ENCODE peak calls at places on chromosomes 3 and 15, in seven cellular contexts. L is H9, M is neural progenitor cell, E is OCI-LY7, I is hepatocyte, T is fibroblast of lung, J is PC-3. V is an unnamed sample.

GRCh38 chr15:64305261-64305660 is 50.7 kb downstream of the CSNK1G1 start:
- DNase-seq in J (no peak), T (no peak), M (peak; percentile 20), I (no peak), L (no peak), E (no peak), V (no peak)

GRCh38 chr3:176939022-176939817 is 258.1 kb downstream of the TBL1XR1 start:
- DNase-seq in L (peak; percentile 40), E (peak; percentile 79), T (peak; percentile 83), M (peak; percentile 76), J (peak; percentile 86), I (peak; percentile 86), V (peak; percentile 88)

GRCh38 chr3:180802837-180803236 is 109.6 kb upstream of the FXR1 start:
- DNase-seq in M (peak; percentile 34), E (peak; percentile 22), L (no peak), I (peak; percentile 27), J (peak; percentile 52), T (peak; percentile 9), V (no peak)

GRCh38 chr3:89787995-89788394 is 680.6 kb downstream of the EPHA3 start:
- DNase-seq in E (no peak), L (no peak), J (no peak), M (no peak), I (no peak), T (no peak), V (no peak)

GRCh38 chr15:70014311-70014707 is 83.4 kb downstream of the TLE3 start:
- DNase-seq in E (no peak), I (no peak), T (no peak), L (no peak), J (no peak), M (no peak), V (peak; percentile 3)

GRCh38 chr15:65690778-65691177 is 69.0 kb downstream of the SLC24A1 start:
- DNase-seq in L (no peak), T (no peak), M (no peak), I (no peak), E (no peak), J (no peak), V (no peak)

GRCh38 chr3:189236352-189236751 is 64.6 kb downstream of the TPRG1 start:
- DNase-seq in M (no peak), L (no peak), J (no peak), T (no peak), I (no peak), E (no peak), V (no peak)

GRCh38 chr15:66293419-66294156 is at the start of gene DIS3L:
- DNase-seq in T (peak; percentile 54), M (peak; percentile 83), L (peak; percentile 67), J (peak; percentile 59), I (peak; percentile 80), E (peak; percentile 87), V (peak; percentile 94)

GRCh38 chr3:27536451-27536850 is 52.3 kb upstream of the SLC4A7 start:
- DNase-seq in I (no peak), J (no peak), T (no peak), E (no peak), L (no peak), M (no peak), V (no peak)

GRCh38 chr3:33006571-33007286 is 55.3 kb downstream of the CCR4 start:
- DNase-seq in E (no peak), T (peak; percentile 30), J (no peak), I (no peak), M (no peak), L (no peak), V (no peak)

GRCh38 chr3:108036984-108037741 is 53.7 kb downstream of the CD47 start:
- DNase-seq in M (no peak), J (peak; percentile 45), T (peak; percentile 23), I (no peak), E (no peak), L (no peak), V (peak; percentile 84)

GRCh38 chr3:71628571-71628970 is 45.0 kb upstream of the FOXP1 start:
- DNase-seq in T (peak; percentile 46), I (no peak), M (no peak), L (no peak), J (no peak), E (no peak), V (no peak)

GRCh38 chr15:65576669-65577068 is 34.3 kb downstream of the INTS14 start:
- DNase-seq in L (no peak), I (no peak), M (no peak), E (no peak), T (peak; percentile 91), J (peak; percentile 43), V (peak; percentile 73)

GRCh38 chr15:101135532-101136166 is 116.2 kb downstream of the CHSY1 start:
- DNase-seq in M (no peak), I (no peak), L (no peak), E (peak; percentile 19), J (no peak), T (no peak), V (no peak)

GRCh38 chr15:88909956-88910831 is 3.0 kb downstream of the MFGE8 start:
- DNase-seq in J (no peak), T (no peak), L (no peak), I (no peak), M (no peak), E (no peak), V (peak; percentile 85)

GRCh38 chr3:192422321-192422997 is 304.9 kb downstream of the FGF12 start:
- DNase-seq in L (no peak), I (no peak), J (peak; percentile 19), M (no peak), T (peak; percentile 86), E (no peak), V (no peak)

GRCh38 chr3:192413461-192413860 is 313.9 kb downstream of the FGF12 start:
- DNase-seq in L (no peak), T (peak; percentile 48), I (no peak), J (no peak), M (no peak), E (no peak), V (no peak)

GRCh38 chr3:192417012-192417411 is 310.3 kb downstream of the FGF12 start:
- DNase-seq in T (peak; percentile 66), L (no peak), E (no peak), M (no peak), I (no peak), J (no peak), V (no peak)

GRCh38 chr3:192419312-192419711 is 308.0 kb downstream of the FGF12 start:
- DNase-seq in J (no peak), T (no peak), M (no peak), L (no peak), E (no peak), I (no peak), V (no peak)

GRCh38 chr3:192417559-192418055 is 309.7 kb downstream of the FGF12 start:
- DNase-seq in E (no peak), J (no peak), L (no peak), I (no peak), M (no peak), T (no peak), V (no peak)
- TF ChIP-seq CTCF in E (no peak), J (no peak), L (no peak), I (no peak), M (no peak), T (no peak), V (no peak)

GRCh38 chr3:38038447-38038911 is 529 bp upstream of the DLEC1 start:
- DNase-seq in T (peak; percentile 14), E (no peak), J (no peak), M (no peak), L (no peak), I (no peak), V (no peak)
- H2AFZ ChIP-seq in T (no peak overlapping the region), E (peak overlapping the region; percentile 67), J (no peak overlapping the region), M (peak overlapping the region; percentile 99), L (peak overlapping the region; percentile 88), I (peak overlapping the region; percentile 87), V (peak overlapping the region; percentile 96)

DNA sequence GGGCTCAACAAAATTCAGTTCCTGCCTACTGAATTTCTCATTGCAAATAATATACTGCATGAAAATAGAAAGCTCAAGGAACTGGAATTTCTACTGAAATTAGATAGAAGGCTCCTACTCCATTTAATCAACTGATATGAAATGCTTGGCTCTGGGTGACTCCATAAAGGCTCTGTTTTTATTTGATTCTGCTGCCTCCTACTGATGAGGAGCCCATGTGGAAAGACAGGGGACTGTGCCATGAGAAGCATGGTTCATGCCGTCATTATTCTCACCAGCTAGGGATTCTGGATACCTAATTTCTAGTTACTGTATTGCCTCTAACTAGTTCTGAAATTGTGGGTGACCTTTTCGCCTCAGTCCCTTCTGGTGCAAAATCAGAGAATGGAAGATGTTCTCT is 366.2 kb upstream of the DPH6 start:
- DNase-seq in T (peak; percentile 6), I (peak; percentile 3), M (no peak), E (no peak), L (no peak), J (peak; percentile 50), V (no peak)
- TF ChIP-seq CTCF in T (peak; percentile 35), I (no peak), M (peak; percentile 8), E (no peak), L (peak; percentile 43), J (peak; percentile 57), V (peak; percentile 47)

GRCh38 chr3:58432905-58433304 is 727 bp downstream of the PDHB start:
- DNase-seq in L (no peak), E (no peak), J (no peak), I (no peak), T (no peak), M (no peak), V (no peak)
- H2AFZ ChIP-seq in L (no peak overlapping the region), E (peak overlapping the region; percentile 30), J (peak overlapping the region; percentile 79), I (peak overlapping the region; percentile 74), T (peak overlapping the region; percentile 59), M (no peak overlapping the region), V (peak overlapping the region; percentile 91)

GRCh38 chr3:55483196-55484095 is 3.7 kb downstream of the WNT5A start:
- DNase-seq in E (no peak), I (no peak), T (no peak), M (peak; percentile 63), J (no peak), L (peak; percentile 38), V (peak; percentile 84)

GRCh38 chr3:55481918-55482495 is 5.1 kb downstream of the WNT5A start:
- DNase-seq in T (peak; percentile 73), J (no peak), L (peak; percentile 50), I (peak; percentile 57), M (peak; percentile 46), E (no peak), V (peak; percentile 82)

GRCh38 chr3:55482496-55483195 is 4.5 kb downstream of the WNT5A start:
- DNase-seq in M (peak; percentile 60), E (no peak), L (peak; percentile 69), T (peak; percentile 75), J (no peak), I (peak; percentile 57), V (peak; percentile 67)

GRCh38 chr3:55484191-55484644 is 2.9 kb downstream of the WNT5A start:
- DNase-seq in I (peak; percentile 37), E (no peak), L (peak; percentile 62), M (peak; percentile 56), J (no peak), T (peak; percentile 55), V (no peak)

GRCh38 chr3:55481067-55481917 is 5.8 kb downstream of the WNT5A start:
- DNase-seq in E (no peak), M (peak; percentile 63), T (peak; percentile 80), L (peak; percentile 44), J (peak; percentile 33), I (peak; percentile 69), V (peak; percentile 97)
- TF ChIP-seq CTCF in E (no peak), M (peak; percentile 15), T (no peak), L (no peak), J (peak; percentile 9), I (no peak), V (no peak)